ENCODE peak calls at places on chromosomes 13 and 19, in ten cellular contexts. One of them, this sample, is unnamed.
A peak's percentile ranks its signal among the peaks of the same experiment; 100 is the strongest.

GRCh38 chr13:56713656-56714055 is 427.1 kb upstream of the PRR20A start:
- DNase-seq in K562: no peak
- DNase-seq in A549: no peak
- DNase-seq in testis: no peak
- DNase-seq in suprapubic skin: no peak
- DNase-seq in H1: no peak
- DNase-seq in body of pancreas: no peak
- DNase-seq in IMR-90: no peak
- DNase-seq in sigmoid colon: no peak
- DNase-seq in tibial nerve: no peak
- DNase-seq in this sample: no peak

GRCh38 chr13:46541210-46541609 is 11.8 kb upstream of the LRCH1 start:
- DNase-seq in H1: no peak
- DNase-seq in IMR-90: no peak
- DNase-seq in A549: no peak
- DNase-seq in tibial nerve: no peak
- DNase-seq in body of pancreas: no peak
- DNase-seq in K562: no peak
- DNase-seq in suprapubic skin: no peak
- DNase-seq in testis: no peak
- DNase-seq in sigmoid colon: no peak
- DNase-seq in this sample: no peak

GRCh38 chr13:29496241-29496712 is 99.2 kb downstream of the SLC7A1 start:
- DNase-seq in suprapubic skin: no peak
- DNase-seq in tibial nerve: no peak
- DNase-seq in sigmoid colon: no peak
- DNase-seq in body of pancreas: peak; percentile 96
- DNase-seq in A549: no peak
- DNase-seq in K562: no peak
- DNase-seq in H1: no peak
- DNase-seq in IMR-90: no peak
- DNase-seq in testis: peak; percentile 45
- DNase-seq in this sample: no peak

GRCh38 chr13:34201050-34201913 is 383.3 kb downstream of the RFC3 start:
- DNase-seq in tibial nerve: no peak
- DNase-seq in testis: no peak
- DNase-seq in body of pancreas: no peak
- DNase-seq in K562: no peak
- DNase-seq in IMR-90: peak; percentile 61
- DNase-seq in A549: peak; percentile 18
- DNase-seq in H1: no peak
- DNase-seq in sigmoid colon: no peak
- DNase-seq in suprapubic skin: no peak
- DNase-seq in this sample: no peak

GRCh38 chr13:36432106-36432544 is at the start of gene CCNA1:
- DNase-seq in tibial nerve: no peak
- DNase-seq in A549: no peak
- DNase-seq in IMR-90: no peak
- DNase-seq in K562: peak; percentile 10
- DNase-seq in H1: peak; percentile 91
- DNase-seq in body of pancreas: peak; percentile 19
- DNase-seq in sigmoid colon: no peak
- DNase-seq in testis: peak; percentile 79
- DNase-seq in suprapubic skin: peak; percentile 70
- DNase-seq in this sample: no peak

GRCh38 chr13:26425439-26426358 is 131.8 kb upstream of the WASF3 start:
- DNase-seq in testis: no peak
- DNase-seq in A549: no peak
- DNase-seq in H1: no peak
- DNase-seq in IMR-90: peak; percentile 88
- DNase-seq in sigmoid colon: peak; percentile 72
- DNase-seq in body of pancreas: peak; percentile 29
- DNase-seq in suprapubic skin: no peak
- DNase-seq in tibial nerve: no peak
- DNase-seq in K562: no peak
- DNase-seq in this sample: peak; percentile 68

GRCh38 chr19:48554385-48555091 is 2.6 kb downstream of the SULT2B1 start:
- DNase-seq in testis: no peak
- DNase-seq in H1: peak; percentile 75
- DNase-seq in suprapubic skin: no peak
- DNase-seq in K562: no peak
- DNase-seq in A549: peak; percentile 85
- DNase-seq in tibial nerve: no peak
- DNase-seq in body of pancreas: peak; percentile 50
- DNase-seq in IMR-90: no peak
- DNase-seq in sigmoid colon: no peak
- DNase-seq in this sample: no peak

GRCh38 chr13:110866491-110867170 is 48.2 kb downstream of the ANKRD10 start:
- DNase-seq in IMR-90: no peak
- DNase-seq in body of pancreas: no peak
- DNase-seq in K562: no peak
- DNase-seq in suprapubic skin: no peak
- DNase-seq in tibial nerve: no peak
- DNase-seq in sigmoid colon: no peak
- DNase-seq in A549: no peak
- DNase-seq in H1: peak; percentile 19
- DNase-seq in testis: no peak
- DNase-seq in this sample: no peak

GRCh38 chr19:47663435-47663910 is 49.7 kb upstream of the EHD2 start:
- DNase-seq in IMR-90: peak; percentile 96
- DNase-seq in H1: no peak
- DNase-seq in testis: no peak
- DNase-seq in sigmoid colon: no peak
- DNase-seq in body of pancreas: no peak
- DNase-seq in K562: no peak
- DNase-seq in tibial nerve: no peak
- DNase-seq in suprapubic skin: no peak
- DNase-seq in A549: no peak
- DNase-seq in this sample: no peak

GRCh38 chr19:10922638-10923014 is 5.8 kb downstream of the YIPF2 start:
- DNase-seq in sigmoid colon: no peak
- DNase-seq in IMR-90: no peak
- DNase-seq in A549: no peak
- DNase-seq in tibial nerve: no peak
- DNase-seq in testis: no peak
- DNase-seq in K562: no peak
- DNase-seq in body of pancreas: no peak
- DNase-seq in suprapubic skin: no peak
- DNase-seq in H1: no peak
- DNase-seq in this sample: peak; percentile 69
- TF ChIP-seq POLR2A in sigmoid colon: no peak
- TF ChIP-seq POLR2A in IMR-90: no peak
- TF ChIP-seq POLR2A in A549: no peak
- TF ChIP-seq POLR2A in tibial nerve: no peak
- TF ChIP-seq POLR2A in testis: no peak
- TF ChIP-seq POLR2A in K562: peak; percentile 70
- TF ChIP-seq POLR2A in body of pancreas: no peak
- TF ChIP-seq POLR2A in suprapubic skin: no peak
- TF ChIP-seq POLR2A in H1: no peak
- TF ChIP-seq POLR2A in this sample: no peak

DNA sequence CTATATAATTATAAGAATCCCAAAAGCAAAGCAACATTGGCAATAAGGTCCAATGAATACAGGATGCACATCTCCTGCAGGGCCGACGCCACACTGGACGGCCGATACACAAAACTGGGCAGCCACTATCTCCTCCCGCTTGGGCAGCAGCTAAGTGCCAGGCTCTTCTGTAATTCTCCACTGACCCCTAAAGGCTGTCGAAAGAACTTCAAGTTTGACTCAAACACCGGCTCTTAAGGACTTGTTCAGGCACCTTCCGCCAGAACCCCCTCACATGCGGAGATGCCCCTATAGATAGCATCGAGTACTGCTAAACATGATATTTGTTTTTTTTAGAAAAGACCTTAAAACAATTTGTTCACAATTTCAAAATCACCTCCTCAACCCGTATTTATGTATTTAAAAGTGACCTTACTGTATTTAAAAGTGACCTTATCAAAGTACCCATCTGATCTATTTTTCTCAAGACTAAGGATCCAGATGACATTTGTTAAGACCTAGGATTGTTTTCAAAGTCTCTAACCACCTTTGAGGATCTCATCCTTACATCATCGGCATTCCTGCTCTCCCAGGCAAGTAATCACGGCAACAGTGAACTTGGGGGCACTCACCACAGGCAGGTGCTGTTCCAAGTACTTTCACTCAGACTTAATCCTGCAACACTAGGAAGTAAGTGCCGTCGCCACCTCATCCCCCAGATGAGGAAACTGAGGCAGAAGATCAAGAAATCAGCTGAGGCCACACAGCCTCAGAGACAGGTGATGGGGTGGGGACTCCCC is 77.8 kb downstream of the TUBGCP3 start:
- DNase-seq in IMR-90: peak; percentile 71
- DNase-seq in A549: peak; percentile 59
- DNase-seq in testis: peak; percentile 54
- DNase-seq in tibial nerve: no peak
- DNase-seq in H1: peak; percentile 54
- DNase-seq in body of pancreas: peak; percentile 41
- DNase-seq in sigmoid colon: no peak
- DNase-seq in K562: peak; percentile 24
- DNase-seq in suprapubic skin: no peak
- DNase-seq in this sample: no peak
- TF ChIP-seq CTCF in IMR-90: peak; percentile 55
- TF ChIP-seq CTCF in A549: peak; percentile 26
- TF ChIP-seq CTCF in testis: peak; percentile 24
- TF ChIP-seq CTCF in tibial nerve: peak; percentile 38
- TF ChIP-seq CTCF in H1: peak; percentile 80
- TF ChIP-seq CTCF in body of pancreas: peak; percentile 57
- TF ChIP-seq CTCF in sigmoid colon: peak; percentile 25
- TF ChIP-seq CTCF in K562: peak; percentile 45
- TF ChIP-seq CTCF in suprapubic skin: no peak
- TF ChIP-seq CTCF in this sample: peak; percentile 36

GRCh38 chr19:35139618-35139943 is 957 bp downstream of the FXYD1 start:
- DNase-seq in sigmoid colon: peak; percentile 82
- DNase-seq in K562: no peak
- DNase-seq in A549: no peak
- DNase-seq in body of pancreas: no peak
- DNase-seq in testis: no peak
- DNase-seq in H1: no peak
- DNase-seq in suprapubic skin: no peak
- DNase-seq in tibial nerve: no peak
- DNase-seq in IMR-90: no peak
- DNase-seq in this sample: no peak
- TF ChIP-seq POLR2A in sigmoid colon: no peak
- TF ChIP-seq POLR2A in K562: no peak
- TF ChIP-seq POLR2A in A549: no peak
- TF ChIP-seq POLR2A in body of pancreas: no peak
- TF ChIP-seq POLR2A in testis: no peak
- TF ChIP-seq POLR2A in H1: no peak
- TF ChIP-seq POLR2A in suprapubic skin: no peak
- TF ChIP-seq POLR2A in tibial nerve: peak; percentile 31
- TF ChIP-seq POLR2A in IMR-90: no peak
- TF ChIP-seq POLR2A in this sample: peak; percentile 4

GRCh38 chr19:19404879-19405860 is at the start of gene GATAD2A:
- DNase-seq in tibial nerve: peak; percentile 92
- DNase-seq in K562: peak; percentile 93
- DNase-seq in body of pancreas: peak; percentile 93
- DNase-seq in A549: peak; percentile 32
- DNase-seq in testis: peak; percentile 97
- DNase-seq in sigmoid colon: peak; percentile 97
- DNase-seq in suprapubic skin: peak; percentile 95
- DNase-seq in H1: peak; percentile 98
- DNase-seq in IMR-90: peak; percentile 89
- DNase-seq in this sample: peak; percentile 96
- TF ChIP-seq CTCF in tibial nerve: peak; percentile 62
- TF ChIP-seq CTCF in K562: peak; percentile 47
- TF ChIP-seq CTCF in body of pancreas: peak; percentile 58
- TF ChIP-seq CTCF in A549: no peak
- TF ChIP-seq CTCF in testis: peak; percentile 34
- TF ChIP-seq CTCF in sigmoid colon: peak; percentile 10
- TF ChIP-seq CTCF in suprapubic skin: no peak
- TF ChIP-seq CTCF in H1: no peak
- TF ChIP-seq CTCF in IMR-90: peak; percentile 41
- TF ChIP-seq CTCF in this sample: peak; percentile 43

GRCh38 chr13:24249586-24249985 is 59.8 kb upstream of the C1QTNF9 start:
- DNase-seq in IMR-90: no peak
- DNase-seq in testis: no peak
- DNase-seq in tibial nerve: no peak
- DNase-seq in H1: no peak
- DNase-seq in K562: no peak
- DNase-seq in sigmoid colon: peak; percentile 57
- DNase-seq in body of pancreas: no peak
- DNase-seq in A549: no peak
- DNase-seq in suprapubic skin: no peak
- DNase-seq in this sample: no peak

GRCh38 chr13:24254151-24254810 is 55.1 kb upstream of the C1QTNF9 start:
- DNase-seq in sigmoid colon: peak; percentile 62
- DNase-seq in testis: no peak
- DNase-seq in IMR-90: no peak
- DNase-seq in body of pancreas: no peak
- DNase-seq in tibial nerve: no peak
- DNase-seq in suprapubic skin: no peak
- DNase-seq in K562: no peak
- DNase-seq in A549: no peak
- DNase-seq in H1: no peak
- DNase-seq in this sample: peak; percentile 82

GRCh38 chr13:24252136-24252535 is 57.2 kb upstream of the C1QTNF9 start:
- DNase-seq in A549: no peak
- DNase-seq in sigmoid colon: no peak
- DNase-seq in suprapubic skin: no peak
- DNase-seq in H1: no peak
- DNase-seq in body of pancreas: no peak
- DNase-seq in K562: no peak
- DNase-seq in testis: no peak
- DNase-seq in tibial nerve: no peak
- DNase-seq in IMR-90: no peak
- DNase-seq in this sample: no peak

GRCh38 chr13:24253520-24254150 is 55.7 kb upstream of the C1QTNF9 start:
- DNase-seq in K562: no peak
- DNase-seq in IMR-90: no peak
- DNase-seq in H1: no peak
- DNase-seq in testis: no peak
- DNase-seq in suprapubic skin: no peak
- DNase-seq in A549: no peak
- DNase-seq in body of pancreas: no peak
- DNase-seq in tibial nerve: no peak
- DNase-seq in sigmoid colon: peak; percentile 34
- DNase-seq in this sample: no peak

GRCh38 chr13:24251525-24251924 is 57.9 kb upstream of the C1QTNF9 start:
- DNase-seq in tibial nerve: no peak
- DNase-seq in suprapubic skin: no peak
- DNase-seq in IMR-90: no peak
- DNase-seq in body of pancreas: no peak
- DNase-seq in testis: no peak
- DNase-seq in H1: no peak
- DNase-seq in A549: no peak
- DNase-seq in K562: no peak
- DNase-seq in sigmoid colon: peak; percentile 52
- DNase-seq in this sample: peak; percentile 60
- TF ChIP-seq POLR2A in tibial nerve: no peak
- TF ChIP-seq POLR2A in suprapubic skin: no peak
- TF ChIP-seq POLR2A in IMR-90: no peak
- TF ChIP-seq POLR2A in body of pancreas: no peak
- TF ChIP-seq POLR2A in testis: no peak
- TF ChIP-seq POLR2A in H1: no peak
- TF ChIP-seq POLR2A in A549: no peak
- TF ChIP-seq POLR2A in K562: no peak
- TF ChIP-seq POLR2A in sigmoid colon: no peak
- TF ChIP-seq POLR2A in this sample: no peak

DNA sequence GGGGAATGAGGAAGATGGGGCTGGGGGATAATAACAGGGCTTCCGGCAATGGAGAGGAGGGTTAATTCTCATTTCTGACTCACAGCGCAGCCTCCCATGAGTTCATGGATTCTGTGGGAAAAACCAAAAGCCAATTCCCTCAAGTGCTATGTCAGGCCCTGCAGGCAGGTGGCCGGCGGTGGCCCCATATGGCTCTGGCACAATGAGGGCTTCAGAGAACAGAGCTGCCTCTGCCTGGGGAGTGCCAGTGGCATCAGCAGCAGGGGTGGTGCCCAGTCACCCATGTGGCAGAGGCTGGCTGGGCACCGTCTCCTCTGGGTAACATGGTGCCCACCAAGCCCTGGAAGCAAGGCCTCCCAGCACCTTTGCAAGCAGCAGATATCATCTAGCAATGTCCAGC is 69.1 kb downstream of the ALOX5AP start:
- DNase-seq in testis: no peak
- DNase-seq in sigmoid colon: peak; percentile 40
- DNase-seq in H1: no peak
- DNase-seq in K562: no peak
- DNase-seq in A549: no peak
- DNase-seq in tibial nerve: no peak
- DNase-seq in IMR-90: no peak
- DNase-seq in body of pancreas: no peak
- DNase-seq in suprapubic skin: no peak
- DNase-seq in this sample: no peak
- TF ChIP-seq CTCF in testis: peak; percentile 27
- TF ChIP-seq CTCF in sigmoid colon: no peak
- TF ChIP-seq CTCF in H1: peak; percentile 29
- TF ChIP-seq CTCF in K562: no peak
- TF ChIP-seq CTCF in A549: no peak
- TF ChIP-seq CTCF in tibial nerve: peak; percentile 24
- TF ChIP-seq CTCF in IMR-90: peak; percentile 21
- TF ChIP-seq CTCF in body of pancreas: no peak
- TF ChIP-seq CTCF in suprapubic skin: no peak
- TF ChIP-seq CTCF in this sample: no peak